ENCODE peak calls at places on chromosome 4, in five cellular contexts. K, S, P, Y and O are unnamed samples.

GRCh38 chr4:156898373-156899117 is 73.1 kb downstream of the PDGFC start:
- DNase-seq in Y (no peak), S (no peak), K (no peak), P (no peak), O (no peak)

GRCh38 chr4:57668621-57669020 is 558.4 kb upstream of the IGFBP7 start:
- DNase-seq in P (no peak), S (no peak), K (no peak), Y (no peak), O (no peak)

GRCh38 chr4:2943364-2944090 is 19.7 kb downstream of the NOP14 start:
- DNase-seq in S (no peak), K (no peak), Y (no peak), P (no peak), O (no peak)

GRCh38 chr4:1890979-1891378 is 19.8 kb downstream of the NSD2 start:
- DNase-seq in K (no peak), S (peak), P (no peak), Y (no peak), O (no peak)

GRCh38 chr4:86386201-86386600 is 26.3 kb upstream of the MAPK10 start:
- DNase-seq in S (no peak), P (no peak), K (no peak), Y (no peak), O (no peak)

GRCh38 chr4:40323866-40324265 is 11.3 kb upstream of the CHRNA9 start:
- DNase-seq in Y (no peak), P (no peak), K (no peak), S (no peak), O (no peak)

GRCh38 chr4:79178770-79179169 is 147.1 kb downstream of the NAA11 start:
- DNase-seq in P (no peak), Y (no peak), S (peak), K (no peak), O (no peak)

GRCh38 chr4:185820119-185821028 is 8.4 kb upstream of the SORBS2 start:
- DNase-seq in P (no peak), Y (no peak), K (no peak), S (no peak), O (no peak)

GRCh38 chr4:2816401-2816954 is 23.6 kb downstream of the SH3BP2 start:
- DNase-seq in K (no peak), Y (no peak), P (no peak), S (no peak), O (no peak)

GRCh38 chr4:6343950-6344408 is 74.3 kb downstream of the WFS1 start:
- DNase-seq in Y (no peak), P (peak), K (no peak), S (no peak), O (no peak)